ENCODE peak calls at places on chromosomes 16 and 17, in nine cellular contexts. One of them, this sample, is unnamed.

GRCh38 chr17:52965856-52966255 is 807.3 kb upstream of the CA10 start:
- DNase-seq in astrocyte of the spinal cord: no peak
- DNase-seq in fibroblast of lung: no peak
- DNase-seq in A673: no peak
- DNase-seq in GM23338: no peak
- DNase-seq in mucosa of descending colon: no peak
- DNase-seq in HepG2: no peak
- DNase-seq in heart left ventricle: no peak
- DNase-seq in breast epithelium: no peak
- DNase-seq in this sample: no peak

GRCh38 chr17:74490716-74491115 is 24.3 kb downstream of the CD300A start:
- DNase-seq in astrocyte of the spinal cord: no peak
- DNase-seq in breast epithelium: peak
- DNase-seq in fibroblast of lung: no peak
- DNase-seq in mucosa of descending colon: no peak
- DNase-seq in A673: no peak
- DNase-seq in heart left ventricle: no peak
- DNase-seq in HepG2: no peak
- DNase-seq in GM23338: no peak
- DNase-seq in this sample: no peak

GRCh38 chr17:49764559-49765180 is 739 bp upstream of the FAM117A start:
- DNase-seq in fibroblast of lung: no peak
- DNase-seq in A673: no peak
- DNase-seq in mucosa of descending colon: no peak
- DNase-seq in HepG2: no peak
- DNase-seq in heart left ventricle: no peak
- DNase-seq in GM23338: peak
- DNase-seq in breast epithelium: no peak
- DNase-seq in astrocyte of the spinal cord: no peak
- DNase-seq in this sample: no peak

GRCh38 chr16:14364386-14365199 is 265.5 kb downstream of the PARN start:
- DNase-seq in heart left ventricle: no peak
- DNase-seq in fibroblast of lung: peak
- DNase-seq in astrocyte of the spinal cord: peak
- DNase-seq in A673: no peak
- DNase-seq in HepG2: peak
- DNase-seq in breast epithelium: no peak
- DNase-seq in mucosa of descending colon: no peak
- DNase-seq in GM23338: peak
- DNase-seq in this sample: no peak

GRCh38 chr17:44066204-44066930 is at the start of gene LSM12:
- DNase-seq in A673: peak
- DNase-seq in GM23338: peak
- DNase-seq in heart left ventricle: peak
- DNase-seq in HepG2: peak
- DNase-seq in mucosa of descending colon: peak
- DNase-seq in fibroblast of lung: peak
- DNase-seq in breast epithelium: peak
- DNase-seq in astrocyte of the spinal cord: peak
- DNase-seq in this sample: peak

GRCh38 chr17:78122991-78123249 is 5.6 kb downstream of the TMC6 start:
- DNase-seq in mucosa of descending colon: no peak
- DNase-seq in breast epithelium: no peak
- DNase-seq in fibroblast of lung: no peak
- DNase-seq in GM23338: no peak
- DNase-seq in HepG2: no peak
- DNase-seq in astrocyte of the spinal cord: no peak
- DNase-seq in A673: no peak
- DNase-seq in heart left ventricle: no peak
- DNase-seq in this sample: no peak

GRCh38 chr17:32487460-32488176 is 825 bp downstream of the CDK5R1 start:
- DNase-seq in astrocyte of the spinal cord: peak
- DNase-seq in HepG2: no peak
- DNase-seq in fibroblast of lung: peak
- DNase-seq in mucosa of descending colon: peak
- DNase-seq in breast epithelium: no peak
- DNase-seq in heart left ventricle: peak
- DNase-seq in GM23338: peak
- DNase-seq in A673: no peak
- DNase-seq in this sample: no peak

GRCh38 chr16:73176577-73177013 is 128.7 kb upstream of the ZFHX3 start:
- DNase-seq in breast epithelium: no peak
- DNase-seq in fibroblast of lung: peak
- DNase-seq in heart left ventricle: no peak
- DNase-seq in GM23338: no peak
- DNase-seq in HepG2: peak
- DNase-seq in astrocyte of the spinal cord: peak
- DNase-seq in A673: peak
- DNase-seq in mucosa of descending colon: no peak
- DNase-seq in this sample: no peak

GRCh38 chr17:80191192-80191591 is 21.4 kb downstream of the CARD14 start:
- DNase-seq in HepG2: no peak
- DNase-seq in astrocyte of the spinal cord: no peak
- DNase-seq in mucosa of descending colon: no peak
- DNase-seq in fibroblast of lung: no peak
- DNase-seq in heart left ventricle: no peak
- DNase-seq in GM23338: peak
- DNase-seq in A673: no peak
- DNase-seq in breast epithelium: no peak
- DNase-seq in this sample: no peak

GRCh38 chr17:79997004-79997673 is 38.5 kb downstream of the TBC1D16 start:
- DNase-seq in astrocyte of the spinal cord: no peak
- DNase-seq in A673: peak
- DNase-seq in breast epithelium: no peak
- DNase-seq in fibroblast of lung: no peak
- DNase-seq in heart left ventricle: no peak
- DNase-seq in HepG2: no peak
- DNase-seq in GM23338: no peak
- DNase-seq in mucosa of descending colon: no peak
- DNase-seq in this sample: peak

GRCh38 chr17:44546711-44547606 is 10.3 kb upstream of the FZD2 start:
- DNase-seq in astrocyte of the spinal cord: peak
- DNase-seq in heart left ventricle: no peak
- DNase-seq in fibroblast of lung: peak
- DNase-seq in mucosa of descending colon: no peak
- DNase-seq in GM23338: no peak
- DNase-seq in A673: no peak
- DNase-seq in breast epithelium: no peak
- DNase-seq in HepG2: no peak
- DNase-seq in this sample: no peak

GRCh38 chr17:34858941-34859562 is 102.2 kb downstream of the CCT6B start:
- DNase-seq in breast epithelium: no peak
- DNase-seq in mucosa of descending colon: no peak
- DNase-seq in astrocyte of the spinal cord: no peak
- DNase-seq in GM23338: no peak
- DNase-seq in HepG2: no peak
- DNase-seq in heart left ventricle: no peak
- DNase-seq in fibroblast of lung: no peak
- DNase-seq in A673: no peak
- DNase-seq in this sample: no peak

GRCh38 chr17:72782985-72783701 is 309.3 kb downstream of the SLC39A11 start:
- DNase-seq in mucosa of descending colon: no peak
- DNase-seq in A673: no peak
- DNase-seq in astrocyte of the spinal cord: no peak
- DNase-seq in GM23338: no peak
- DNase-seq in breast epithelium: no peak
- DNase-seq in HepG2: peak
- DNase-seq in heart left ventricle: no peak
- DNase-seq in fibroblast of lung: no peak
- DNase-seq in this sample: no peak

GRCh38 chr16:50267151-50267631 is 840 bp downstream of the ADCY7 start:
- DNase-seq in A673: no peak
- DNase-seq in mucosa of descending colon: peak
- DNase-seq in HepG2: no peak
- DNase-seq in GM23338: no peak
- DNase-seq in fibroblast of lung: no peak
- DNase-seq in breast epithelium: no peak
- DNase-seq in astrocyte of the spinal cord: no peak
- DNase-seq in heart left ventricle: no peak
- DNase-seq in this sample: no peak

GRCh38 chr17:77308768-77309726 is 168.3 kb downstream of the SEC14L1 start:
- DNase-seq in heart left ventricle: no peak
- DNase-seq in A673: no peak
- DNase-seq in breast epithelium: no peak
- DNase-seq in HepG2: no peak
- DNase-seq in GM23338: no peak
- DNase-seq in astrocyte of the spinal cord: peak
- DNase-seq in mucosa of descending colon: no peak
- DNase-seq in fibroblast of lung: peak
- DNase-seq in this sample: no peak

GRCh38 chr17:55314784-55315491 is 50.2 kb downstream of the HLF start:
- DNase-seq in mucosa of descending colon: no peak
- DNase-seq in astrocyte of the spinal cord: no peak
- DNase-seq in heart left ventricle: no peak
- DNase-seq in HepG2: no peak
- DNase-seq in GM23338: no peak
- DNase-seq in breast epithelium: no peak
- DNase-seq in fibroblast of lung: no peak
- DNase-seq in A673: no peak
- DNase-seq in this sample: no peak

GRCh38 chr16:27245276-27246231 is 23.0 kb downstream of the NSMCE1 start:
- DNase-seq in mucosa of descending colon: peak
- DNase-seq in A673: no peak
- DNase-seq in fibroblast of lung: peak
- DNase-seq in astrocyte of the spinal cord: peak
- DNase-seq in HepG2: no peak
- DNase-seq in GM23338: no peak
- DNase-seq in breast epithelium: no peak
- DNase-seq in heart left ventricle: no peak
- DNase-seq in this sample: no peak

GRCh38 chr16:77009453-77009852 is 181.5 kb upstream of the MON1B start:
- DNase-seq in GM23338: no peak
- DNase-seq in mucosa of descending colon: no peak
- DNase-seq in breast epithelium: no peak
- DNase-seq in HepG2: no peak
- DNase-seq in fibroblast of lung: no peak
- DNase-seq in heart left ventricle: no peak
- DNase-seq in astrocyte of the spinal cord: no peak
- DNase-seq in A673: no peak
- DNase-seq in this sample: no peak

GRCh38 chr16:5444181-5444580 is 346.6 kb upstream of the EEF2KMT start:
- DNase-seq in breast epithelium: no peak
- DNase-seq in heart left ventricle: no peak
- DNase-seq in mucosa of descending colon: no peak
- DNase-seq in GM23338: no peak
- DNase-seq in A673: no peak
- DNase-seq in HepG2: no peak
- DNase-seq in fibroblast of lung: no peak
- DNase-seq in astrocyte of the spinal cord: no peak
- DNase-seq in this sample: no peak

GRCh38 chr16:35685085-35685484 is 2225.7 kb downstream of the TP53TG3F start:
- DNase-seq in HepG2: no peak
- DNase-seq in A673: no peak
- DNase-seq in breast epithelium: no peak
- DNase-seq in fibroblast of lung: no peak
- DNase-seq in astrocyte of the spinal cord: no peak
- DNase-seq in GM23338: no peak
- DNase-seq in mucosa of descending colon: no peak
- DNase-seq in heart left ventricle: no peak
- DNase-seq in this sample: no peak

GRCh38 chr16:88686062-88686438 is 257 bp downstream of the SNAI3 start:
- DNase-seq in astrocyte of the spinal cord: no peak
- DNase-seq in heart left ventricle: no peak
- DNase-seq in A673: no peak
- DNase-seq in GM23338: peak
- DNase-seq in breast epithelium: no peak
- DNase-seq in fibroblast of lung: no peak
- DNase-seq in mucosa of descending colon: no peak
- DNase-seq in HepG2: no peak
- DNase-seq in this sample: no peak

GRCh38 chr16:11597268-11597690 is 10.6 kb upstream of the LITAF start:
- DNase-seq in breast epithelium: no peak
- DNase-seq in A673: no peak
- DNase-seq in HepG2: no peak
- DNase-seq in GM23338: no peak
- DNase-seq in mucosa of descending colon: no peak
- DNase-seq in heart left ventricle: no peak
- DNase-seq in astrocyte of the spinal cord: no peak
- DNase-seq in fibroblast of lung: no peak
- DNase-seq in this sample: no peak

GRCh38 chr17:1762906-1763829 is 1.3 kb downstream of the SERPINF1 start:
- DNase-seq in heart left ventricle: peak
- DNase-seq in astrocyte of the spinal cord: peak
- DNase-seq in HepG2: peak
- DNase-seq in fibroblast of lung: peak
- DNase-seq in mucosa of descending colon: no peak
- DNase-seq in breast epithelium: no peak
- DNase-seq in GM23338: peak
- DNase-seq in A673: peak
- DNase-seq in this sample: no peak
- H3K4me3 ChIP-seq in heart left ventricle: no peak
- H3K4me3 ChIP-seq in astrocyte of the spinal cord: peak
- H3K4me3 ChIP-seq in HepG2: peak
- H3K4me3 ChIP-seq in fibroblast of lung: peak
- H3K4me3 ChIP-seq in mucosa of descending colon: no peak
- H3K4me3 ChIP-seq in breast epithelium: peak
- H3K4me3 ChIP-seq in GM23338: peak
- H3K4me3 ChIP-seq in A673: peak
- H3K4me3 ChIP-seq in this sample: no peak

GRCh38 chr17:7502987-7503386 is 18.8 kb downstream of the POLR2A start:
- DNase-seq in A673: peak
- DNase-seq in mucosa of descending colon: no peak
- DNase-seq in astrocyte of the spinal cord: no peak
- DNase-seq in HepG2: no peak
- DNase-seq in breast epithelium: no peak
- DNase-seq in GM23338: peak
- DNase-seq in fibroblast of lung: no peak
- DNase-seq in heart left ventricle: no peak
- DNase-seq in this sample: no peak
- TF ChIP-seq CTCF in A673: peak
- TF ChIP-seq CTCF in mucosa of descending colon: no peak
- TF ChIP-seq CTCF in astrocyte of the spinal cord: peak
- TF ChIP-seq CTCF in HepG2: peak
- TF ChIP-seq CTCF in breast epithelium: no peak
- TF ChIP-seq CTCF in GM23338: peak
- TF ChIP-seq CTCF in fibroblast of lung: peak
- TF ChIP-seq CTCF in heart left ventricle: no peak
- TF ChIP-seq CTCF in this sample: peak

GRCh38 chr16:57802635-57803412 is 533 bp upstream of the KIFC3 start:
- DNase-seq in GM23338: peak
- DNase-seq in breast epithelium: no peak
- DNase-seq in mucosa of descending colon: no peak
- DNase-seq in astrocyte of the spinal cord: peak
- DNase-seq in fibroblast of lung: peak
- DNase-seq in heart left ventricle: peak
- DNase-seq in HepG2: peak
- DNase-seq in A673: no peak
- DNase-seq in this sample: no peak
- H3K4me3 ChIP-seq in GM23338: peak
- H3K4me3 ChIP-seq in breast epithelium: peak
- H3K4me3 ChIP-seq in mucosa of descending colon: no peak
- H3K4me3 ChIP-seq in astrocyte of the spinal cord: peak
- H3K4me3 ChIP-seq in fibroblast of lung: peak
- H3K4me3 ChIP-seq in heart left ventricle: peak
- H3K4me3 ChIP-seq in HepG2: peak
- H3K4me3 ChIP-seq in A673: peak
- H3K4me3 ChIP-seq in this sample: no peak

DNA sequence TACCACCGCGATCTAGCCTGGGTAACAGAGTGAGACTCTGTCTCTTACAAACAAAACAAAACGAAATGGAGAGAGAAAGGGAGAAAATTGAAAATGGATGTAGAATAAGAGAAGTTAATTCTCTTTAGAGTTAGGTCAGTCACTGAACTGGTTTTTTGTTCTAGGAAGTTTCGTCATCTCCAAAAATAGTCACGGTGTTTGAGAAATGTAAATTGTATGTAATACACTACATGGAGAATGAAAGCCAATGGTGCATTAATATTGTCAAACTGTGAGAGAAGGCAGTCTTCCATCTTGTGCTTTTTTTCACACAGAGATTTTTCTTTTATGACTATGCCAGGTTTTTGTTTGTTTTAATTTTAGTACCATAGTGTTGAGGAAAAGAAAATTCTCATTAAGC is 145.9 kb downstream of the BCAS3 start:
- DNase-seq in GM23338: no peak
- DNase-seq in HepG2: no peak
- DNase-seq in fibroblast of lung: peak
- DNase-seq in mucosa of descending colon: no peak
- DNase-seq in heart left ventricle: no peak
- DNase-seq in astrocyte of the spinal cord: no peak
- DNase-seq in A673: no peak
- DNase-seq in breast epithelium: no peak
- DNase-seq in this sample: no peak
- TF ChIP-seq CTCF in GM23338: no peak
- TF ChIP-seq CTCF in HepG2: no peak
- TF ChIP-seq CTCF in fibroblast of lung: no peak
- TF ChIP-seq CTCF in mucosa of descending colon: no peak
- TF ChIP-seq CTCF in heart left ventricle: no peak
- TF ChIP-seq CTCF in astrocyte of the spinal cord: no peak
- TF ChIP-seq CTCF in A673: no peak
- TF ChIP-seq CTCF in breast epithelium: no peak
- TF ChIP-seq CTCF in this sample: no peak